ENCODE peak calls at places on chromosomes 3 and 15, in ten cellular contexts. E is stomach, C is ovary, N is heart left ventricle, L is K562, I is uterus, J is IMR-90, V is spleen, U is esophagus squamous epithelium, G is testis. T is an unnamed sample. For H3K36me3, the result is how much of the 10 kb centered on the place peaks cover.

GRCh38 chr3:31495971-31496370 is 36.8 kb upstream of the STT3B start:
- DNase-seq in E (no peak), I (no peak), G (no peak), C (no peak), L (no peak), N (no peak), U (no peak), J (peak), V (no peak), T (no peak)

GRCh38 chr15:69288531-69289311 is 10.0 kb upstream of the PAQR5 start:
- DNase-seq in U (no peak), E (no peak), I (no peak), V (no peak), N (no peak), J (no peak), L (no peak), G (no peak), C (no peak), T (no peak)

GRCh38 chr15:79919749-79920511 is 23.1 kb upstream of the MTHFS start:
- DNase-seq in V (no peak), G (no peak), U (no peak), L (no peak), I (no peak), J (no peak), E (no peak), C (no peak), N (no peak), T (no peak)

GRCh38 chr15:69760263-69760855 is 307.7 kb downstream of the RPLP1 start:
- DNase-seq in V (no peak), I (no peak), C (no peak), N (no peak), G (no peak), L (no peak), E (no peak), U (no peak), J (peak), T (no peak)

GRCh38 chr3:12966847-12967750 is 106.1 kb downstream of the IQSEC1 start:
- DNase-seq in C (peak), J (peak), N (no peak), I (no peak), E (no peak), V (no peak), U (no peak), L (no peak), G (no peak), T (peak)

GRCh38 chr15:26051771-26052685 is 188.9 kb upstream of the ATP10A start:
- DNase-seq in N (peak), G (peak), C (no peak), J (no peak), V (no peak), U (no peak), E (no peak), L (no peak), I (peak), T (peak)

GRCh38 chr3:134932035-134932434 is 137.0 kb downstream of the EPHB1 start:
- DNase-seq in N (no peak), I (peak), V (no peak), E (no peak), U (no peak), G (no peak), J (no peak), C (no peak), L (no peak), T (no peak)

GRCh38 chr3:142976621-142977398 is 13.3 kb upstream of the PAQR9 start:
- DNase-seq in L (peak), E (peak), U (no peak), G (peak), C (peak), J (peak), V (peak), N (peak), I (peak), T (peak)

GRCh38 chr15:40787344-40787841 is 17.6 kb downstream of the C15orf62 start:
- DNase-seq in G (no peak), E (peak), N (no peak), I (no peak), J (peak), L (no peak), U (no peak), C (no peak), V (no peak), T (peak)

GRCh38 chr3:46646700-46647099 is 34.4 kb downstream of the FAM240A start:
- DNase-seq in G (no peak), N (no peak), C (no peak), V (no peak), J (peak), L (no peak), U (no peak), I (no peak), E (no peak), T (no peak)

GRCh38 chr15:81752149-81752942 is 293.5 kb downstream of the MEX3B start:
- DNase-seq in G (peak), J (peak), I (peak), U (no peak), E (peak), V (no peak), N (peak), L (no peak), C (peak), T (peak)

GRCh38 chr15:88440021-88440420 is 27.2 kb downstream of the MRPL46 start:
- DNase-seq in U (no peak), G (no peak), E (no peak), V (no peak), L (no peak), I (no peak), N (no peak), C (no peak), J (peak), T (no peak)

GRCh38 chr3:62361824-62362223 is 11.5 kb downstream of the FEZF2 start:
- DNase-seq in G (peak), U (no peak), C (no peak), J (no peak), L (peak), I (no peak), E (no peak), N (no peak), V (no peak), T (no peak)

GRCh38 chr3:127277591-127277990 is 10.3 kb downstream of the PRR20G start:
- DNase-seq in J (no peak), U (no peak), E (no peak), G (no peak), N (no peak), I (no peak), L (no peak), V (no peak), C (no peak), T (no peak)

GRCh38 chr15:23912191-23912590 is 225.1 kb upstream of the NDN start:
- DNase-seq in C (no peak), E (no peak), V (no peak), U (no peak), G (peak), J (no peak), I (no peak), L (no peak), N (no peak), T (no peak)

GRCh38 chr3:120552184-120553020 is 43.7 kb upstream of the NDUFB4 start:
- DNase-seq in I (no peak), L (no peak), G (no peak), V (no peak), J (no peak), N (peak), U (no peak), C (no peak), E (no peak), T (no peak)

GRCh38 chr3:15779111-15779510 is 18.7 kb downstream of the ANKRD28 start:
- DNase-seq in C (no peak), I (no peak), U (no peak), L (no peak), J (no peak), E (no peak), V (no peak), G (no peak), N (no peak), T (no peak)

GRCh38 chr3:194333212-194333980 is 17.7 kb downstream of the CPN2 start:
- DNase-seq in G (peak), I (peak), J (peak), N (peak), E (peak), C (peak), L (peak), V (peak), U (no peak), T (peak)

GRCh38 chr3:140470962-140471361 is 206.9 kb upstream of the TRIM42 start:
- DNase-seq in C (no peak), L (no peak), U (no peak), V (no peak), I (no peak), J (no peak), G (no peak), N (no peak), E (no peak), T (no peak)

GRCh38 chr15:69164807-69165636 is 4.6 kb downstream of the GLCE start:
- DNase-seq in I (no peak), U (no peak), J (peak), N (no peak), C (no peak), G (no peak), E (no peak), V (no peak), L (no peak), T (no peak)

GRCh38 chr3:23748398-23749110 is 57.2 kb upstream of the UBE2E1 start:
- DNase-seq in E (no peak), L (no peak), I (no peak), V (no peak), G (no peak), C (no peak), N (no peak), J (peak), U (no peak), T (no peak)

GRCh38 chr15:92346063-92346462 is 47.6 kb upstream of the ST8SIA2 start:
- DNase-seq in V (no peak), G (no peak), C (no peak), U (no peak), J (no peak), I (no peak), N (no peak), E (no peak), L (no peak), T (no peak)

GRCh38 chr15:27492021-27492621 is 521.1 kb downstream of the GABRG3 start:
- DNase-seq in C (no peak), U (no peak), I (no peak), L (no peak), N (no peak), V (no peak), J (peak), G (no peak), E (no peak), T (no peak)

GRCh38 chr15:68578960-68579935 is at the start of gene CORO2B:
- DNase-seq in J (peak), V (no peak), I (peak), U (no peak), G (peak), L (no peak), C (peak), E (no peak), N (peak), T (no peak)

GRCh38 chr15:40823572-40824343 is 4.8 kb downstream of the PPP1R14D start:
- DNase-seq in E (no peak), G (no peak), J (no peak), U (no peak), C (no peak), L (no peak), V (no peak), N (no peak), I (no peak), T (no peak)

GRCh38 chr3:11629716-11630115 is 14.0 kb downstream of the VGLL4 start:
- DNase-seq in I (no peak), E (no peak), V (no peak), N (no peak), G (no peak), J (peak), L (no peak), U (no peak), C (no peak), T (no peak)

GRCh38 chr3:197171481-197172067 is 126.8 kb downstream of the DLG1 start:
- DNase-seq in L (no peak), N (no peak), G (no peak), E (no peak), U (no peak), I (no peak), C (no peak), V (no peak), J (peak), T (no peak)

GRCh38 chr3:187025656-187026320 is 95.5 kb downstream of the ST6GAL1 start:
- DNase-seq in G (no peak), C (no peak), N (no peak), L (no peak), J (no peak), E (no peak), I (no peak), V (no peak), U (no peak), T (no peak)

GRCh38 chr15:58616171-58616570 is 133.3 kb downstream of the ADAM10 start:
- DNase-seq in I (no peak), G (no peak), V (no peak), C (no peak), J (no peak), L (no peak), N (no peak), E (no peak), U (no peak), T (no peak)

GRCh38 chr3:97265237-97266005 is 451.0 kb downstream of the EPHA6 start:
- DNase-seq in L (no peak), G (no peak), J (no peak), E (no peak), I (no peak), V (no peak), N (no peak), U (no peak), C (no peak), T (no peak)

GRCh38 chr15:63402498-63403253 is 21.0 kb upstream of the CA12 start:
- DNase-seq in V (no peak), N (no peak), L (no peak), U (no peak), I (no peak), G (no peak), E (no peak), J (peak), C (no peak), T (no peak)

GRCh38 chr3:165895919-165896318 is 58.7 kb upstream of the BCHE start:
- DNase-seq in E (no peak), L (peak), C (no peak), V (no peak), I (no peak), U (no peak), N (no peak), J (no peak), G (peak), T (no peak)

GRCh38 chr3:171064461-171064860 is 37.9 kb upstream of the SLC2A2 start:
- DNase-seq in G (no peak), J (no peak), C (no peak), N (no peak), U (no peak), E (no peak), L (no peak), V (no peak), I (no peak), T (no peak)

GRCh38 chr15:82165948-82166376 is 96.6 kb downstream of the EFL1 start:
- DNase-seq in N (no peak), G (no peak), I (no peak), L (no peak), J (peak), U (no peak), E (no peak), V (no peak), C (no peak), T (no peak)

GRCh38 chr3:16147226-16147625 is 27.3 kb upstream of the GALNT15 start:
- DNase-seq in V (no peak), E (no peak), L (no peak), I (no peak), C (no peak), U (no peak), N (no peak), G (no peak), J (peak), T (no peak)

GRCh38 chr3:147423601-147424324 is 14.6 kb downstream of the ZIC1 start:
- DNase-seq in C (no peak), G (no peak), N (no peak), V (no peak), U (no peak), L (no peak), J (no peak), E (no peak), I (no peak), T (no peak)

GRCh38 chr3:23495507-23495906 is 292.4 kb downstream of the UBE2E2 start:
- DNase-seq in U (no peak), G (no peak), J (peak), L (no peak), I (no peak), C (no peak), N (no peak), V (no peak), E (no peak), T (no peak)

GRCh38 chr3:115657168-115657567 is 33.9 kb downstream of the GAP43 start:
- DNase-seq in G (no peak), C (no peak), L (no peak), I (no peak), J (no peak), E (no peak), U (no peak), N (no peak), V (no peak), T (no peak)

DNA sequence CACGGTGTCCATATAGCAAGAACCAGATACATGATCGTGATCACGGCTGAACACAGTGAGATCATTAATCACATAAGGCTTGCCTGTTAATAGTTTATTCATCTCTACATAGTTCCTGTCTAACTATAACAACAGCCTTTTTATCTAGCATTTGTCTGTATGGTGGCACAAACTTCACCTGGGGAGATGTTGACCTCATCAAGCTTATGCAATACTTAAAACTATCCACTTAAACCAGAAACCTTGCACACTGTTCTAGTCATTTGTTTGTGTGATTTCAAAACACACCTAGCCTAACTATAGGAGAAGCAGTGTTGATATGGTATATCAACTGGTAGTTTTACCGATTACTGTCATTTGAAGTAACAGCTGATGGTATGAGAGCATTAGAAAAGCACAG is 124.8 kb downstream of the VPS13C start:
- DNase-seq in G (no peak), C (no peak), V (no peak), J (no peak), N (no peak), I (no peak), E (no peak), L (no peak), U (no peak), T (no peak)
- H3K36me3 ChIP-seq in G (under half), C (under half), V (half or more), J (under half), N (under half), I (under half), E (under half), L (under half), U (under half), T (under half)

GRCh38 chr3:139355937-139356336 is 12.1 kb downstream of the MRPS22 start:
- DNase-seq in E (no peak), U (no peak), N (no peak), V (no peak), G (no peak), J (no peak), C (no peak), I (no peak), L (no peak), T (no peak)
- TF ChIP-seq POLR2A in E (no peak), U (no peak), N (no peak), V (no peak), G (no peak), J (no peak), C (no peak), I (no peak), L (peak), T (no peak)

GRCh38 chr3:95408464-95408862 is 1345.6 kb downstream of the NSUN3 start:
- DNase-seq in G (no peak), N (no peak), I (no peak), U (no peak), V (no peak), J (no peak), L (no peak), C (no peak), E (no peak), T (no peak)

GRCh38 chr3:95407709-95408463 is 1345.0 kb downstream of the NSUN3 start:
- DNase-seq in L (no peak), I (no peak), U (no peak), N (no peak), C (no peak), E (no peak), G (no peak), J (no peak), V (no peak), T (no peak)
- H3K27ac ChIP-seq in L (no peak), I (no peak), U (no peak), N (no peak), C (no peak), E (no peak), G (no peak), J (no peak), V (no peak), T (no peak)

GRCh38 chr15:45409596-45409995 is 31.3 kb upstream of the GATM start:
- DNase-seq in E (no peak), J (no peak), V (no peak), C (no peak), N (no peak), G (no peak), I (no peak), L (no peak), U (no peak), T (no peak)
- H3K36me3 ChIP-seq in E (under half), J (under half), V (half or more), C (under half), N (under half), G (under half), I (under half), L (half or more), U (half or more), T (under half)